ENCODE peak calls at places on chromosomes 3 and 15, in six cellular contexts. S, D, A, Y, U and V are unnamed samples.

GRCh38 chr3:46193436-46193835 is 14.7 kb downstream of the CCR1 start:
- DNase-seq in U (no peak), A (no peak), Y (peak), S (no peak), D (no peak), V (no peak)

GRCh38 chr15:26972636-26973035 is 1.7 kb downstream of the GABRG3 start:
- DNase-seq in D (no peak), Y (no peak), S (no peak), A (no peak), U (no peak), V (no peak)

GRCh38 chr3:76768912-76769311 is 271.0 kb upstream of the ROBO2 start:
- DNase-seq in S (no peak), Y (no peak), U (no peak), D (no peak), A (no peak), V (no peak)

GRCh38 chr3:10173926-10174435 is 9.3 kb downstream of the IRAK2 start:
- DNase-seq in S (no peak), A (no peak), D (no peak), U (peak), Y (no peak), V (no peak)

GRCh38 chr15:27679621-27680521 is 419.2 kb downstream of the OCA2 start:
- DNase-seq in A (no peak), S (peak), D (no peak), Y (no peak), U (no peak), V (peak)

GRCh38 chr3:87167634-87168456 is 59.3 kb upstream of the CHMP2B start:
- DNase-seq in S (peak), D (no peak), U (peak), Y (peak), A (no peak), V (no peak)

GRCh38 chr3:95775486-95776094 is 1038.8 kb upstream of the EPHA6 start:
- DNase-seq in D (no peak), S (no peak), U (no peak), Y (peak), A (no peak), V (no peak)

GRCh38 chr3:131975047-131975446 is 59.8 kb downstream of the CPNE4 start:
- DNase-seq in D (no peak), Y (no peak), S (no peak), A (no peak), U (no peak), V (no peak)

GRCh38 chr3:131705558-131706051 is 202.8 kb upstream of the MRPL3 start:
- DNase-seq in U (no peak), S (no peak), D (no peak), A (no peak), Y (peak), V (no peak)

GRCh38 chr3:51679777-51680176 is 8.7 kb downstream of the TEX264 start:
- DNase-seq in D (no peak), Y (no peak), S (no peak), U (no peak), A (no peak), V (no peak)

GRCh38 chr3:43319364-43319763 is 33.0 kb downstream of the SNRK start:
- DNase-seq in Y (no peak), S (no peak), D (no peak), U (no peak), A (no peak), V (no peak)

GRCh38 chr3:52088445-52089367 is 32.3 kb upstream of the DUSP7 start:
- DNase-seq in A (peak), S (no peak), D (no peak), Y (no peak), U (no peak), V (no peak)